ENCODE peak calls at places on chromosomes 13 and 19, in six cellular contexts. T is stromal cell of bone marrow; B is activated T-helper 1 cell treated with anti-CD3 and anti-CD28 coated beads, Interleukin-2, amount 50 U/mL, for 16 hours; X is heart left ventricle; R is ELR; L is CD4-positive, alpha-beta T cell. A is an unnamed sample.

GRCh38 chr19:23118400-23118799 is 1.6 kb downstream of the ZNF730 start:
- DNase-seq in R (peak; percentile 3), B (no peak), L (no peak), X (no peak), T (no peak), A (no peak)

GRCh38 chr19:42332059-42332458 is 6.6 kb downstream of the MEGF8 start:
- DNase-seq in T (no peak), L (no peak), X (no peak), B (no peak), R (no peak), A (no peak)

GRCh38 chr19:40716031-40716654 is 543 bp downstream of the COQ8B start:
- DNase-seq in T (no peak), L (peak; percentile 47), R (peak; percentile 94), X (no peak), B (peak; percentile 49), A (no peak)

GRCh38 chr13:114136576-114136975 is 4.2 kb upstream of the RASA3 start:
- DNase-seq in L (no peak), R (no peak), T (no peak), X (peak; percentile 5), B (no peak), A (no peak)

GRCh38 chr19:6423499-6424189 is 967 bp downstream of the KHSRP start:
- DNase-seq in X (no peak), L (no peak), B (no peak), R (peak; percentile 75), T (no peak), A (peak; percentile 66)

GRCh38 chr13:40375522-40376171 is 290.8 kb downstream of the FOXO1 start:
- DNase-seq in X (peak; percentile 64), R (no peak), T (no peak), L (no peak), B (no peak), A (no peak)

GRCh38 chr19:37977992-37978391 is 71.0 kb downstream of the SIPA1L3 start:
- DNase-seq in B (no peak), X (no peak), T (no peak), L (no peak), R (peak; percentile 73), A (peak; percentile 94)

GRCh38 chr19:56114711-56115110 is 6.4 kb downstream of the ZNF787 start:
- DNase-seq in X (no peak), B (no peak), L (no peak), R (no peak), T (no peak), A (no peak)

GRCh38 chr13:48506092-48506701 is 26.7 kb downstream of the RCBTB2 start:
- DNase-seq in L (no peak), T (no peak), B (no peak), X (no peak), R (no peak), A (no peak)

GRCh38 chr13:40070357-40070756 is 414.9 kb downstream of the COG6 start:
- DNase-seq in R (no peak), L (no peak), B (no peak), T (no peak), X (no peak), A (no peak)

GRCh38 chr19:35636651-35637050 is 4.9 kb upstream of the ETV2 start:
- DNase-seq in T (no peak), X (no peak), B (no peak), R (no peak), L (no peak), A (no peak)

GRCh38 chr19:46296722-46297431 is at the start of gene HIF3A:
- DNase-seq in X (peak; percentile 80), R (no peak), L (no peak), B (no peak), T (no peak), A (no peak)

GRCh38 chr19:14248578-14249011 is 42.6 kb upstream of the ADGRL1 start:
- DNase-seq in R (peak; percentile 35), X (no peak), T (no peak), B (peak; percentile 14), L (peak; percentile 9), A (peak; percentile 41)

GRCh38 chr19:3932931-3933810 is at the start of gene NMRK2:
- DNase-seq in T (no peak), B (no peak), R (no peak), L (no peak), X (peak; percentile 89), A (no peak)

GRCh38 chr19:55105237-55105636 is 12.2 kb downstream of the PPP1R12C start:
- DNase-seq in R (no peak), X (no peak), L (no peak), B (no peak), T (no peak), A (no peak)

GRCh38 chr19:47230122-47230920 is 678 bp downstream of the BBC3 start:
- DNase-seq in R (peak; percentile 50), B (peak; percentile 76), T (no peak), L (peak; percentile 76), X (peak; percentile 55), A (peak; percentile 53)

GRCh38 chr19:12933287-12934072 is at the start of gene FARSA:
- DNase-seq in L (peak; percentile 80), X (peak; percentile 94), T (peak; percentile 84), B (peak; percentile 83), R (peak; percentile 94), A (peak; percentile 90)

GRCh38 chr19:41933693-41934426 is 5.6 kb upstream of the ERFL start:
- DNase-seq in R (no peak), T (no peak), B (no peak), L (no peak), X (no peak), A (no peak)

GRCh38 chr13:101875091-101875490 is 422.6 kb downstream of the ITGBL1 start:
- DNase-seq in L (no peak), X (no peak), B (no peak), R (no peak), T (no peak), A (no peak)

GRCh38 chr13:30333601-30334000 is 26.2 kb upstream of the KATNAL1 start:
- DNase-seq in L (no peak), B (no peak), X (no peak), T (no peak), R (no peak), A (no peak)

GRCh38 chr13:79531542-79532239 is 50.7 kb downstream of the NDFIP2 start:
- DNase-seq in T (no peak), X (no peak), B (no peak), L (no peak), R (no peak), A (no peak)

GRCh38 chr13:42747399-42747873 is 33.9 kb upstream of the FAM216B start:
- DNase-seq in T (peak; percentile 63), R (peak; percentile 95), B (no peak), X (no peak), L (no peak), A (peak; percentile 97)

GRCh38 chr19:7340959-7341837 is 7.5 kb upstream of the ARHGEF18 start:
- DNase-seq in L (peak; percentile 89), R (peak; percentile 76), X (peak; percentile 63), B (peak; percentile 71), T (peak; percentile 44), A (peak; percentile 74)

GRCh38 chr19:870963-871401 is 11.5 kb downstream of the CFD start:
- DNase-seq in L (no peak), X (peak; percentile 88), B (no peak), R (no peak), T (no peak), A (no peak)

GRCh38 chr13:45909724-45910123 is 58.2 kb upstream of the SIAH3 start:
- DNase-seq in B (no peak), T (no peak), R (no peak), L (no peak), X (no peak), A (peak; percentile 5)

GRCh38 chr19:33659835-33660234 is 38.1 kb downstream of the CHST8 start:
- DNase-seq in X (no peak), B (no peak), T (no peak), R (no peak), L (no peak), A (no peak)